ENCODE peak calls at places on chromosomes 5 and 9, in eight cellular contexts. Y is endothelial cell, E is choroid plexus epithelial cell, L is anterior cingulate cortex, P is NAMALWA, A is DMS153, B is LHCN-M2, U is foreskin fibroblast. I is an unnamed sample.

GRCh38 chr9:68973619-68974018 is 40.3 kb downstream of the PRKACG start:
- DNase-seq in P (no peak), L (no peak), B (no peak), A (no peak), Y (no peak), E (no peak), U (no peak), I (no peak)

GRCh38 chr5:171137768-171138540 is 171.1 kb upstream of the TLX3 start:
- DNase-seq in P (no peak), A (no peak), U (peak), L (no peak), Y (no peak), B (no peak), E (peak), I (no peak)

GRCh38 chr9:28341913-28342312 is 768.6 kb upstream of the C9orf72 start:
- DNase-seq in L (no peak), B (no peak), Y (no peak), P (no peak), E (no peak), A (no peak), U (no peak), I (no peak)

GRCh38 chr5:132785864-132786263 is 8.8 kb upstream of the SEPTIN8 start:
- DNase-seq in U (no peak), E (no peak), B (no peak), P (no peak), L (no peak), Y (no peak), A (no peak), I (no peak)

GRCh38 chr5:95823738-95824609 is 1.4 kb upstream of the GLRX start:
- DNase-seq in L (no peak), U (peak), A (peak), B (peak), Y (peak), P (peak), E (peak), I (no peak)

GRCh38 chr5:90902681-90903386 is 344.2 kb downstream of the ADGRV1 start:
- DNase-seq in E (no peak), L (no peak), U (no peak), A (no peak), B (no peak), Y (no peak), P (no peak), I (no peak)

GRCh38 chr9:20437466-20437865 is 184.8 kb downstream of the MLLT3 start:
- DNase-seq in E (peak), U (peak), P (no peak), Y (no peak), B (no peak), A (no peak), L (no peak), I (no peak)

GRCh38 chr5:172770374-172770674 is 671 bp downstream of the DUSP1 start:
- DNase-seq in A (no peak), B (no peak), Y (peak), L (no peak), P (no peak), U (peak), E (no peak), I (no peak)

GRCh38 chr5:65762234-65762633 is 40.2 kb downstream of the NLN start:
- DNase-seq in L (no peak), U (no peak), P (no peak), A (no peak), B (peak), Y (no peak), E (no peak), I (no peak)

GRCh38 chr5:163460562-163461176 is at the start of gene HMMR:
- DNase-seq in E (peak), Y (no peak), A (no peak), L (no peak), P (peak), B (peak), U (peak), I (no peak)